ENCODE peak calls at places on chromosome 13, in six cellular contexts. One of them, this sample, is unnamed.
A peak's percentile ranks its signal among the peaks of the same experiment; 100 is the strongest.

GRCh38 chr13:34265016-34265692 is 447.2 kb downstream of the RFC3 start:
- DNase-seq in EH: peak; percentile 24
- DNase-seq in H1: no peak
- DNase-seq in GM04504: no peak
- DNase-seq in progenitor cell of endocrine pancreas: no peak
- DNase-seq in GDM1: no peak
- DNase-seq in this sample: no peak

GRCh38 chr13:31434613-31435012 is 234.8 kb downstream of the B3GLCT start:
- DNase-seq in H1: no peak
- DNase-seq in progenitor cell of endocrine pancreas: no peak
- DNase-seq in GM04504: no peak
- DNase-seq in GDM1: no peak
- DNase-seq in EH: no peak
- DNase-seq in this sample: no peak

GRCh38 chr13:98033277-98034247 is 80.1 kb downstream of the IPO5 start:
- DNase-seq in EH: peak; percentile 79
- DNase-seq in H1: no peak
- DNase-seq in GDM1: no peak
- DNase-seq in GM04504: peak; percentile 57
- DNase-seq in progenitor cell of endocrine pancreas: no peak
- DNase-seq in this sample: no peak

GRCh38 chr13:112987625-112988024 is 18.6 kb downstream of the MCF2L start:
- DNase-seq in GM04504: no peak
- DNase-seq in progenitor cell of endocrine pancreas: no peak
- DNase-seq in H1: no peak
- DNase-seq in EH: no peak
- DNase-seq in GDM1: no peak
- DNase-seq in this sample: no peak

GRCh38 chr13:46119883-46120614 is 15.2 kb upstream of the CPB2 start:
- DNase-seq in H1: no peak
- DNase-seq in GDM1: no peak
- DNase-seq in EH: peak; percentile 44
- DNase-seq in GM04504: peak; percentile 18
- DNase-seq in progenitor cell of endocrine pancreas: no peak
- DNase-seq in this sample: peak; percentile 20

GRCh38 chr13:36062249-36062648 is 68.9 kb downstream of the DCLK1 start:
- DNase-seq in EH: no peak
- DNase-seq in H1: no peak
- DNase-seq in GM04504: no peak
- DNase-seq in progenitor cell of endocrine pancreas: no peak
- DNase-seq in GDM1: no peak
- DNase-seq in this sample: no peak

GRCh38 chr13:95295026-95295425 is 6.2 kb downstream of the ABCC4 start:
- DNase-seq in H1: no peak
- DNase-seq in progenitor cell of endocrine pancreas: no peak
- DNase-seq in GM04504: no peak
- DNase-seq in EH: no peak
- DNase-seq in GDM1: no peak
- DNase-seq in this sample: no peak

GRCh38 chr13:76754414-76754813 is 131.8 kb downstream of the KCTD12 start:
- DNase-seq in EH: no peak
- DNase-seq in H1: no peak
- DNase-seq in GM04504: no peak
- DNase-seq in GDM1: no peak
- DNase-seq in progenitor cell of endocrine pancreas: no peak
- DNase-seq in this sample: no peak

GRCh38 chr13:106398289-106398688 is 137.2 kb downstream of the EFNB2 start:
- DNase-seq in GDM1: no peak
- DNase-seq in GM04504: no peak
- DNase-seq in H1: no peak
- DNase-seq in progenitor cell of endocrine pancreas: no peak
- DNase-seq in EH: no peak
- DNase-seq in this sample: no peak

GRCh38 chr13:28129911-28130693 is 8.2 kb upstream of the PAN3 start:
- DNase-seq in EH: no peak
- DNase-seq in GM04504: no peak
- DNase-seq in GDM1: no peak
- DNase-seq in H1: no peak
- DNase-seq in progenitor cell of endocrine pancreas: no peak
- DNase-seq in this sample: no peak

GRCh38 chr13:64884976-64885375 is 2345.2 kb downstream of the PCDH9 start:
- DNase-seq in GDM1: no peak
- DNase-seq in H1: no peak
- DNase-seq in progenitor cell of endocrine pancreas: no peak
- DNase-seq in GM04504: no peak
- DNase-seq in EH: no peak
- DNase-seq in this sample: no peak

GRCh38 chr13:32731576-32731975 is 145.3 kb downstream of the PDS5B start:
- DNase-seq in H1: no peak
- DNase-seq in EH: peak; percentile 11
- DNase-seq in GDM1: no peak
- DNase-seq in progenitor cell of endocrine pancreas: no peak
- DNase-seq in GM04504: no peak
- DNase-seq in this sample: no peak

GRCh38 chr13:105907319-105908019 is 628.0 kb downstream of the EFNB2 start:
- DNase-seq in H1: no peak
- DNase-seq in GM04504: no peak
- DNase-seq in progenitor cell of endocrine pancreas: no peak
- DNase-seq in GDM1: no peak
- DNase-seq in EH: no peak
- DNase-seq in this sample: no peak

GRCh38 chr13:55439450-55439849 is 1701.3 kb upstream of the PRR20A start:
- DNase-seq in progenitor cell of endocrine pancreas: no peak
- DNase-seq in EH: no peak
- DNase-seq in GDM1: no peak
- DNase-seq in H1: no peak
- DNase-seq in GM04504: no peak
- DNase-seq in this sample: no peak

GRCh38 chr13:73740681-73741080 is 393.5 kb downstream of the KLF12 start:
- DNase-seq in GM04504: no peak
- DNase-seq in GDM1: no peak
- DNase-seq in EH: no peak
- DNase-seq in progenitor cell of endocrine pancreas: no peak
- DNase-seq in H1: no peak
- DNase-seq in this sample: no peak

GRCh38 chr13:61406275-61406674 is 9.4 kb downstream of the PCDH20 start:
- DNase-seq in GM04504: no peak
- DNase-seq in GDM1: no peak
- DNase-seq in EH: no peak
- DNase-seq in H1: no peak
- DNase-seq in progenitor cell of endocrine pancreas: no peak
- DNase-seq in this sample: no peak

GRCh38 chr13:52165410-52165809 is 6.0 kb upstream of the NEK3 start:
- DNase-seq in GDM1: no peak
- DNase-seq in EH: no peak
- DNase-seq in H1: no peak
- DNase-seq in GM04504: no peak
- DNase-seq in progenitor cell of endocrine pancreas: no peak
- DNase-seq in this sample: no peak

GRCh38 chr13:75514080-75515040 is 23.3 kb downstream of the COMMD6 start:
- DNase-seq in GDM1: peak; percentile 44
- DNase-seq in EH: peak; percentile 69
- DNase-seq in H1: no peak
- DNase-seq in progenitor cell of endocrine pancreas: no peak
- DNase-seq in GM04504: no peak
- DNase-seq in this sample: no peak

GRCh38 chr13:47858678-47859050 is 142.4 kb downstream of the SUCLA2 start:
- DNase-seq in H1: no peak
- DNase-seq in GDM1: no peak
- DNase-seq in EH: peak; percentile 50
- DNase-seq in GM04504: peak; percentile 44
- DNase-seq in progenitor cell of endocrine pancreas: no peak
- DNase-seq in this sample: no peak

GRCh38 chr13:101487046-101487830 is 34.8 kb downstream of the ITGBL1 start:
- DNase-seq in GDM1: no peak
- DNase-seq in progenitor cell of endocrine pancreas: no peak
- DNase-seq in H1: no peak
- DNase-seq in GM04504: no peak
- DNase-seq in EH: no peak
- DNase-seq in this sample: no peak

GRCh38 chr13:25032160-25032559 is 63.8 kb upstream of the PABPC3 start:
- DNase-seq in EH: no peak
- DNase-seq in progenitor cell of endocrine pancreas: no peak
- DNase-seq in GDM1: no peak
- DNase-seq in GM04504: no peak
- DNase-seq in H1: no peak
- DNase-seq in this sample: no peak

GRCh38 chr13:21901326-21901725 is 230.5 kb downstream of the FGF9 start:
- DNase-seq in GM04504: no peak
- DNase-seq in progenitor cell of endocrine pancreas: no peak
- DNase-seq in EH: no peak
- DNase-seq in GDM1: no peak
- DNase-seq in H1: no peak
- DNase-seq in this sample: no peak

GRCh38 chr13:50942630-50943311 is 33.2 kb downstream of the RNASEH2B start:
- DNase-seq in H1: no peak
- DNase-seq in EH: no peak
- DNase-seq in progenitor cell of endocrine pancreas: no peak
- DNase-seq in GDM1: no peak
- DNase-seq in GM04504: no peak
- DNase-seq in this sample: no peak

GRCh38 chr13:38395505-38395803 is 45.8 kb downstream of the UFM1 start:
- DNase-seq in GM04504: no peak
- DNase-seq in GDM1: no peak
- DNase-seq in EH: no peak
- DNase-seq in progenitor cell of endocrine pancreas: no peak
- DNase-seq in H1: no peak
- DNase-seq in this sample: no peak

GRCh38 chr13:21243843-21244184 is 67.4 kb downstream of the MRPL57 start:
- DNase-seq in GDM1: no peak
- DNase-seq in GM04504: no peak
- DNase-seq in H1: no peak
- DNase-seq in EH: no peak
- DNase-seq in progenitor cell of endocrine pancreas: no peak
- DNase-seq in this sample: no peak

GRCh38 chr13:75770164-75771145 is 134.3 kb downstream of the LMO7 start:
- DNase-seq in H1: no peak
- DNase-seq in EH: peak; percentile 65
- DNase-seq in progenitor cell of endocrine pancreas: no peak
- DNase-seq in GM04504: no peak
- DNase-seq in GDM1: no peak
- DNase-seq in this sample: no peak

GRCh38 chr13:37097008-37097579 is 8.4 kb downstream of the CSNK1A1L start:
- DNase-seq in progenitor cell of endocrine pancreas: no peak
- DNase-seq in H1: no peak
- DNase-seq in EH: peak; percentile 78
- DNase-seq in GM04504: no peak
- DNase-seq in GDM1: no peak
- DNase-seq in this sample: no peak

GRCh38 chr13:82654851-82655517 is 1227.3 kb downstream of the SLITRK1 start:
- DNase-seq in progenitor cell of endocrine pancreas: no peak
- DNase-seq in EH: peak; percentile 69
- DNase-seq in H1: no peak
- DNase-seq in GDM1: no peak
- DNase-seq in GM04504: no peak
- DNase-seq in this sample: no peak

GRCh38 chr13:40665754-40666057 is 735 bp downstream of the FOXO1 start:
- DNase-seq in GDM1: peak; percentile 45
- DNase-seq in EH: peak; percentile 36
- DNase-seq in progenitor cell of endocrine pancreas: no peak
- DNase-seq in H1: no peak
- DNase-seq in GM04504: no peak
- DNase-seq in this sample: no peak

GRCh38 chr13:113398963-113399754 is 35.2 kb upstream of the GRTP1 start:
- DNase-seq in EH: peak; percentile 57
- DNase-seq in progenitor cell of endocrine pancreas: no peak
- DNase-seq in GM04504: no peak
- DNase-seq in GDM1: no peak
- DNase-seq in H1: no peak
- DNase-seq in this sample: no peak

GRCh38 chr13:83232626-83233025 is 649.6 kb downstream of the SLITRK1 start:
- DNase-seq in H1: no peak
- DNase-seq in GM04504: no peak
- DNase-seq in EH: peak; percentile 53
- DNase-seq in progenitor cell of endocrine pancreas: no peak
- DNase-seq in GDM1: no peak
- DNase-seq in this sample: no peak

GRCh38 chr13:21670006-21670882 is 629 bp upstream of the FGF9 start:
- DNase-seq in progenitor cell of endocrine pancreas: peak; percentile 63
- DNase-seq in GM04504: no peak
- DNase-seq in GDM1: no peak
- DNase-seq in H1: no peak
- DNase-seq in EH: peak; percentile 46
- DNase-seq in this sample: no peak

GRCh38 chr13:21742041-21742440 is 71.2 kb downstream of the FGF9 start:
- DNase-seq in H1: no peak
- DNase-seq in GDM1: no peak
- DNase-seq in EH: no peak
- DNase-seq in progenitor cell of endocrine pancreas: no peak
- DNase-seq in GM04504: no peak
- DNase-seq in this sample: no peak

GRCh38 chr13:95588721-95589120 is 36.2 kb downstream of the CLDN10 start:
- DNase-seq in H1: no peak
- DNase-seq in GM04504: no peak
- DNase-seq in GDM1: no peak
- DNase-seq in progenitor cell of endocrine pancreas: no peak
- DNase-seq in EH: peak; percentile 10
- DNase-seq in this sample: no peak

GRCh38 chr13:101624210-101624922 is 171.9 kb downstream of the ITGBL1 start:
- DNase-seq in GM04504: no peak
- DNase-seq in H1: no peak
- DNase-seq in GDM1: no peak
- DNase-seq in progenitor cell of endocrine pancreas: no peak
- DNase-seq in EH: peak; percentile 18
- DNase-seq in this sample: no peak

This sample was measured in iPS DF 6.9.